ENCODE peak calls at places on chromosomes 4 and X, in four cellular contexts. B, C, H and Y are unnamed samples.

GRCh38 chrX:34880656-34881055 is 61.9 kb upstream of the FAM47B start:
- DNase-seq in C (no peak), B (no peak), H (no peak), Y (no peak)

GRCh38 chr4:132818091-132818490 is 331.0 kb upstream of the PCDH10 start:
- DNase-seq in H (no peak), C (no peak), B (peak), Y (no peak)

GRCh38 chr4:102599455-102599854 is 98.3 kb downstream of the NFKB1 start:
- DNase-seq in B (no peak), H (no peak), C (no peak), Y (no peak)

GRCh38 chrX:102651242-102651967 is at the start of gene GPRASP1:
- DNase-seq in B (peak), H (peak), C (no peak), Y (no peak)

GRCh38 chrX:129606918-129607317 is 47.8 kb downstream of the APLN start:
- DNase-seq in B (peak), H (no peak), C (no peak), Y (no peak)

GRCh38 chr4:121817701-121818100 is 6.0 kb downstream of the CCNA2 start:
- DNase-seq in B (no peak), C (no peak), H (no peak), Y (no peak)

GRCh38 chrX:121165930-121166359 is 118.5 kb downstream of the GLUD2 start:
- DNase-seq in C (no peak), H (no peak), B (no peak), Y (no peak)

GRCh38 chr4:109998867-109999303 is 86.2 kb downstream of the EGF start:
- DNase-seq in H (no peak), C (no peak), B (peak), Y (peak)

GRCh38 chr4:42401171-42401570 is 3.9 kb downstream of the SHISA3 start:
- DNase-seq in H (no peak), C (no peak), B (peak), Y (no peak)

GRCh38 chrX:85089321-85089840 is 85.7 kb downstream of the APOOL start:
- DNase-seq in B (no peak), H (no peak), C (no peak), Y (no peak)

GRCh38 chr4:53576676-53577372 is 14.5 kb downstream of the LNX1 start:
- DNase-seq in C (peak), H (no peak), B (no peak), Y (no peak)

GRCh38 chr4:1767058-1767769 is 25.9 kb upstream of the FGFR3 start:
- DNase-seq in B (peak), C (no peak), H (no peak), Y (no peak)
- H3K4me3 ChIP-seq in B (peak), C (peak), H (peak), Y (no peak)

GRCh38 chrX:104803219-104803618 is 237.2 kb downstream of the IL1RAPL2 start:
- DNase-seq in C (no peak), B (no peak), H (no peak), Y (no peak)
- H3K4me3 ChIP-seq in C (no peak), B (no peak), H (no peak), Y (no peak)

GRCh38 chrX:19886375-19886774 is 1.0 kb downstream of the SH3KBP1 start:
- DNase-seq in H (no peak), C (no peak), B (no peak), Y (no peak)

GRCh38 chrX:19889582-19890342 is 2.4 kb upstream of the SH3KBP1 start:
- DNase-seq in B (no peak), C (no peak), H (no peak), Y (no peak)

GRCh38 chrX:19886888-19887531 is 390 bp downstream of the SH3KBP1 start:
- DNase-seq in B (peak), H (peak), C (no peak), Y (no peak)

GRCh38 chrX:19885732-19886131 is 1.7 kb downstream of the SH3KBP1 start:
- DNase-seq in H (no peak), C (no peak), B (no peak), Y (no peak)

DNA sequence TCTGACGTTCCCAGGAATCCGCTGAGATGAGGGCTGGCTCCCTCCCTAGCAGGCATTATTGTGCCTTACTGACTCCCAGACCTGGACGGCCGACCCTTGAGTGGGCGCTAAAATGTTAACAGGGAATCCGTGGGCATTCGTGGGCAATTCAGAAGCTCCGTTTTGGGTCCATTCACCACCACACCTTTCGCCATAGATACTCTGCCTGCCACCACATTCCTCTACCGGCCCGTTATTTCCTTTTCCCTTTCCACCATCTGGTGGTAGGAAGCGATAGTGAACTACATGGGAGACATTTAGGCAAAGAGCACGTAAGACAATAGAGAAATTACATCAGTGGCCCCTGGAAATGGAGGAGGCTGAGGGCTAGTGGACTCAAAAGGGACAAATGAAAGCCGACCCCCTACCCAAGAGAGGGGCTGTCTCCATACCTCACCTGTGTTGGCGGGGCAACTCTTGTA is 1.0 kb upstream of the SH3KBP1 start:
- DNase-seq in H (no peak), C (peak), B (peak), Y (peak)
- H3K4me3 ChIP-seq in H (peak), C (peak), B (peak), Y (peak)

DNA sequence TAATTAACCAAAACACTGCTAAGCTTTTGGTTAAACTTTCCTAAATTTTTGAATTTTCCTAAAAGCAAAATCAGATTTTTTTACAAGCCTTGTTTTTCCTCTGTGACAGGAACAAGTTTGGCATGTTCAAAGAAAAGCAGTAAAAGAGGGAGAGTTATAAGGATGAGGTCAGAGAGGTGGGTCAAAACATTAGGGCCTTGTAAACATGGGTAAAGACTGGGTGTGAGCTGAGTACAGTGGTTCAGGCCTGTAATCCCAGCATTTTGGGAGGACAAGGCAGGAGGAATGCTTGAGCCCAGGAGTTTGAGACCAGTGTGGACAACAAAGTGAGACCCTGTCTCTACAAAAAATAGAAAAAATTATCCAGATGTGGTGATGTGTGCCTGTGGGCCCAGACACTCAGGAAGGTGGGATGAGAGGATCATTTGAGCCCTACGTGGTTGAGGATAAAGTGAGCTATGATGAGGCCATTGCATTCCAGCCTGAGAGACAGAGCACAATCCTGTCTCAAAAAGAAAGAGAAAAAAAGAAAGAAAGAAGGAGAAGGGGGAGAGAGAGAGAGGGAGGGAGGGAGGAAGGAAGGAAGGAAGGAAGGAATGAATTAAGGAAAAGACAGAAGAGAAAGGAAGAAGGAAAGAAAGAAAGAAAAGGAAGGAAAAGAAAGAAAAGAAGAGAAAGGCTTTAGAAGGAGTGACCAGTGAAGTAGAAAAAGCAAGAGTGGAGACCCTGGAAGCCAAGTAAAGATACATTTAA is 17.0 kb upstream of the FRYL start:
- DNase-seq in B (no peak), C (no peak), H (no peak), Y (no peak)
- H3K4me3 ChIP-seq in B (no peak), C (no peak), H (no peak), Y (no peak)

GRCh38 chrX:40143987-40144386 is 46.2 kb upstream of the BCOR start:
- DNase-seq in C (no peak), H (no peak), B (no peak), Y (no peak)
- H3K4me3 ChIP-seq in C (no peak), H (no peak), B (no peak), Y (no peak)

GRCh38 chrX:153662266-153662665 is 11.3 kb downstream of the PNCK start:
- DNase-seq in B (peak), H (no peak), C (no peak), Y (no peak)
- H3K4me3 ChIP-seq in B (no peak), H (no peak), C (no peak), Y (peak)